ENCODE peak calls at places on chromosomes 16 and 17, in ten cellular contexts. C, T, F, I, Y, L, V, X, D and M are unnamed samples.

GRCh38 chr17:3964203-3965122 is at the start of gene ATP2A3:
- DNase-seq in D (no peak), F (no peak), V (no peak), L (no peak), Y (no peak), I (peak; percentile 81), X (peak; percentile 48), T (no peak), C (no peak), M (no peak)

GRCh38 chr17:63973930-63974593 is 1.3 kb upstream of the SCN4A start:
- DNase-seq in V (peak; percentile 21), L (peak; percentile 34), X (no peak), Y (peak; percentile 11), F (no peak), C (peak; percentile 92), T (no peak), I (no peak), D (no peak), M (no peak)

GRCh38 chr16:23615805-23616204 is 19.7 kb upstream of the NDUFAB1 start:
- DNase-seq in X (no peak), V (no peak), Y (no peak), L (no peak), D (no peak), F (no peak), C (no peak), T (no peak), I (no peak), M (no peak)

GRCh38 chr16:79811541-79811940 is 211.0 kb upstream of the MAF start:
- DNase-seq in I (no peak), X (no peak), D (no peak), V (no peak), C (no peak), Y (no peak), F (no peak), T (no peak), L (no peak), M (no peak)

GRCh38 chr17:57566724-57567123 is 178.4 kb downstream of the CCDC182 start:
- DNase-seq in F (no peak), T (no peak), D (no peak), L (no peak), V (no peak), C (no peak), X (no peak), Y (no peak), I (no peak), M (no peak)

GRCh38 chr16:87644596-87644995 is 42.3 kb downstream of the JPH3 start:
- DNase-seq in T (no peak), Y (no peak), X (no peak), F (no peak), I (no peak), D (no peak), C (no peak), V (no peak), L (no peak), M (no peak)

GRCh38 chr17:64262125-64262421 is 987 bp downstream of the TEX2 start:
- DNase-seq in X (no peak), D (no peak), L (no peak), F (no peak), V (no peak), I (no peak), Y (no peak), C (no peak), T (peak; percentile 41), M (no peak)

GRCh38 chr17:34579017-34579946 is at the start of gene TMEM132E:
- DNase-seq in T (no peak), Y (peak; percentile 71), I (no peak), C (no peak), L (peak; percentile 13), V (peak; percentile 2), F (no peak), D (no peak), X (peak; percentile 25), M (peak; percentile 71)

DNA sequence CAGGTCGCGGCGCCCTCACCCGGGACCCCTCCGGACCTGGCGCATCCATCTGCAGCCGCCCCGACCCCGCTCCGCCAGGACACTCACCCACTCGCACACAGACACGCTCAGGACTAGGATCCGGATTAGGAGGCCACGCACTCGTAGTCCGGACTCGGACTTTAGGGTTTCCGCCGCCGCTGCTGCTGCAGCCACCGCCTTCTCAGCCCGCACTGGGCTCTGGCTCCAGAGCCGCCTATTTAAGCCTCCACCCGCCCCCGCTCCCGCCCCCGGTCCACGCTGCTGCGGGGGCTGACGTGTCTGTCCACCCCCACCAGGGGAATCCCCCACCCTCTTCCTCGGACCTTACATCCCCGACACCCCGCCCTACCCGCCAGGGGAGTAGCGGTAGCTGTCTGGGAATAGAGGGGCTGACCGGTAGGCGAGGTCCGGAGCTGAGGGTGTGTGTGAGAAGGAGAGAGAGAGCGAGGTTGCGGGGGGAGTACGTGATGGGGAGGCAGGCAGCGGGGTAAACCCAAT is at the start of gene RRAD:
- DNase-seq in V (peak; percentile 44), X (peak; percentile 73), C (no peak), I (no peak), D (no peak), Y (peak; percentile 76), F (no peak), T (no peak), L (no peak), M (peak; percentile 77)
- TF ChIP-seq POLR2A in V (peak; percentile 79), X (peak; percentile 85), C (no peak), I (no peak), D (no peak), Y (peak; percentile 45), F (peak; percentile 10), T (no peak), L (no peak), M (no peak)

GRCh38 chr17:18270046-18270850 is 9.8 kb downstream of the MIEF2 start:
- DNase-seq in Y (no peak), T (no peak), V (no peak), F (no peak), L (no peak), D (no peak), X (no peak), I (no peak), C (no peak), M (no peak)

GRCh38 chr17:18270851-18271170 is 10.3 kb downstream of the MIEF2 start:
- DNase-seq in T (no peak), D (no peak), F (no peak), L (no peak), Y (no peak), C (no peak), V (no peak), X (no peak), I (no peak), M (no peak)

GRCh38 chr17:18263885-18264682 is 3.6 kb downstream of the MIEF2 start:
- DNase-seq in L (no peak), D (no peak), X (no peak), C (no peak), V (no peak), F (no peak), T (no peak), I (no peak), Y (no peak), M (no peak)

GRCh38 chr17:18267927-18268711 is 7.7 kb downstream of the MIEF2 start:
- DNase-seq in C (peak; percentile 66), Y (no peak), X (no peak), T (no peak), V (peak; percentile 73), I (no peak), F (no peak), D (no peak), L (no peak), M (no peak)

DNA sequence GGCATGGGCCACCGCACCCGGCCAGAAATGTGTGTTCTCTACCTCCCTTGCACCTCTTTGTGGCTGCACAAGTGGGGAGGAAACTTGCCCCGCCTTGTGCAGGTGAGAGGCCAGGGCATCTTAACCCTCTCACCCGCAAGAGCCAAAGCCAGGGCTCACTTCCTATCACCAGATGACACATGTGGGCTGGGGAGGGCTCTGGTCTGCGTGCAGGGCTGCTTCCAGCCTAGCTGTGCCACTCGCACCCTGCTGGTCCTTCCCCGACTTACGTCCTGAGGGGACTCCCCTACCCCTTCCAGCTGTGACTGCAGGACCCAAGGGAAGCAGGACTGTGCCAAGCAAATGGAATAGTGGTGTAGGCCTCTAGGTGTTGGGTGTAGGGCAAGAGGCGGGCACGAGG is 6.9 kb downstream of the MIEF2 start:
- DNase-seq in C (no peak), V (no peak), I (no peak), F (no peak), L (no peak), X (no peak), Y (no peak), T (no peak), D (no peak), M (no peak)
- TF ChIP-seq POLR2A in C (no peak), V (no peak), I (no peak), F (no peak), L (no peak), X (no peak), Y (no peak), T (no peak), D (no peak), M (no peak)

GRCh38 chr17:77453613-77454559 is 313.1 kb downstream of the SEC14L1 start:
- DNase-seq in C (no peak), L (no peak), V (no peak), F (no peak), T (peak; percentile 98), I (no peak), X (no peak), D (no peak), Y (no peak), M (no peak)

GRCh38 chr17:77454560-77455095 is 313.9 kb downstream of the SEC14L1 start:
- DNase-seq in C (no peak), D (no peak), F (no peak), I (no peak), V (no peak), X (no peak), T (peak; percentile 70), Y (no peak), L (no peak), M (no peak)

GRCh38 chr17:77455878-77456234 is 315.1 kb downstream of the SEC14L1 start:
- DNase-seq in I (no peak), L (no peak), D (no peak), V (no peak), X (no peak), T (no peak), Y (no peak), F (no peak), C (no peak), M (no peak)

GRCh38 chr17:77456271-77456950 is 315.6 kb downstream of the SEC14L1 start:
- DNase-seq in L (no peak), Y (no peak), F (no peak), I (no peak), C (no peak), V (no peak), T (no peak), D (no peak), X (no peak), M (no peak)

DNA sequence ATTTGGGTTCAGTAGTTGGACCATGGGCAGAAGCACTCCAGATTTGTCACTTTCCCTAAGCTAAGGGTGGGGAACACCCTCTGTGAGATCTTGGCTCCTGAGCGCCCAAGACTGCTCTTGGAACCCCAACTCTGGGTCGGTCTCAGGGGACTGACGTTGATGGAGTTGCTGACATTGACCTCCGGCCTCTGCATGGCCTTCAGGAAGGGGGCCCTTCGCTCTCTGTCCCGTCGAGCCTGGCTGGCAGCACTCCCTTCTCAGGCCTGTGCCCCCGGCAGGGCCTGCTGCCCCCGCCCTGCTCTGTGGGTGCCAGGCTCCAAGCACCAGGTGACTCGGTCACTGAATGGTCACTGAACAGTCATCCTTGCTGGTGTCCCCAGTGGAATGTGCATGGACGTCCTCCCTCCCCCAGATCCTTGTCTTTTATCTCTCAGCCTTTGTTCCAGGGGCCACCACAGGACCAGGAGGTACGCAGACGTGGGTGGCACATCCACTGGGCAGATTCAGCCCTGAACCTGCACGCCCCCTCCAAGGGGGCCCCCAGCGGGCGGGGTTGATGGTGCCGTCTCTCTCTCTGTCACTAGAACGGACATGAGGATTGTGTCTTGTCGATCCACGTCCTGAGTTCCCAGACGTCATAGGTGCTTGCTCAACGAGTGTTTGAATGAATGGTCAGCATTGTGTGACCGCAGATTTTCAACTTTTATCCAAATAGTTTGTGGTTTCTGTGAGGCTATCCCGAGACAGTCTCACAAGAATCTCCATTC is 314.5 kb downstream of the SEC14L1 start:
- DNase-seq in C (no peak), L (no peak), D (no peak), F (no peak), V (peak; percentile 96), I (no peak), T (peak; percentile 69), X (no peak), Y (no peak), M (no peak)
- TF ChIP-seq POLR2A in C (no peak), L (no peak), D (no peak), F (no peak), V (peak; percentile 17), I (no peak), T (no peak), X (no peak), Y (no peak), M (no peak)

GRCh38 chr17:82840431-82840831 is 609 bp upstream of the ZNF750 start:
- DNase-seq in F (no peak), V (no peak), T (no peak), L (no peak), D (no peak), X (no peak), Y (no peak), C (no peak), I (no peak), M (peak; percentile 60)
- TF ChIP-seq POLR2A in F (no peak), V (no peak), T (no peak), L (no peak), D (no peak), X (no peak), Y (no peak), C (no peak), I (no peak), M (no peak)